ENCODE peak calls at places on chromosomes 1 and 21, in five cellular contexts. S is HFFc6, K is heart left ventricle, G is B cell, T is neural crest cell. P is an unnamed sample.

GRCh38 chr21:29114765-29115164 is 15.7 kb upstream of the MAP3K7CL start:
- DNase-seq in G (no peak), S (peak; percentile 56), T (no peak), K (no peak), P (peak; percentile 72)

GRCh38 chr1:111286912-111287311 is 3.7 kb upstream of the CHIA start:
- DNase-seq in T (no peak), S (no peak), G (no peak), K (no peak), P (no peak)

GRCh38 chr1:41466146-41466545 is 18.3 kb downstream of the EDN2 start:
- DNase-seq in T (no peak), K (no peak), G (no peak), S (no peak), P (no peak)

GRCh38 chr1:168081373-168082007 is 55.2 kb downstream of the GPR161 start:
- DNase-seq in K (peak; percentile 14), T (no peak), S (peak; percentile 91), G (no peak), P (peak; percentile 77)

GRCh38 chr1:44894591-44894990 is 51.5 kb upstream of the PTCH2 start:
- DNase-seq in S (peak; percentile 87), K (no peak), T (no peak), G (no peak), P (peak; percentile 76)

GRCh38 chr1:50610563-50610962 is 187.3 kb upstream of the DMRTA2 start:
- DNase-seq in T (no peak), S (no peak), G (no peak), K (no peak), P (no peak)

GRCh38 chr1:69573911-69574310 is 6.2 kb downstream of the LRRC7 start:
- DNase-seq in T (no peak), G (no peak), K (no peak), S (no peak), P (no peak)

GRCh38 chr1:113073457-113073950 is 506 bp downstream of the LRIG2 start:
- DNase-seq in S (peak; percentile 65), T (no peak), K (peak; percentile 64), G (no peak), P (no peak)

GRCh38 chr1:60922304-60922703 is 160.1 kb upstream of the NFIA start:
- DNase-seq in K (no peak), S (no peak), T (no peak), G (no peak), P (no peak)

GRCh38 chr1:98018074-98018473 is 97.2 kb upstream of the DPYD start:
- DNase-seq in G (no peak), T (no peak), K (no peak), S (no peak), P (no peak)

GRCh38 chr1:32104127-32104526 is 3.7 kb upstream of the KPNA6 start:
- DNase-seq in G (no peak), S (no peak), T (no peak), K (no peak), P (no peak)

GRCh38 chr1:116494351-116494692 is 76.5 kb downstream of the CD58 start:
- DNase-seq in K (no peak), G (no peak), S (no peak), T (peak; percentile 32), P (no peak)

GRCh38 chr1:97630281-97630680 is 290.6 kb downstream of the DPYD start:
- DNase-seq in K (no peak), G (no peak), T (no peak), S (no peak), P (no peak)

GRCh38 chr1:155093938-155094621 is 15.4 kb downstream of the EFNA3 start:
- DNase-seq in K (no peak), T (no peak), S (peak; percentile 45), G (no peak), P (peak; percentile 54)

GRCh38 chr1:101653482-101653946 is 343.2 kb downstream of the OLFM3 start:
- DNase-seq in T (no peak), G (no peak), K (no peak), S (no peak), P (peak; percentile 54)

GRCh38 chr1:23103001-23103879 is 65.4 kb downstream of the LUZP1 start:
- DNase-seq in T (no peak), S (no peak), G (no peak), K (no peak), P (peak; percentile 50)

GRCh38 chr1:235867903-235868469 is 1.3 kb upstream of the LYST start:
- DNase-seq in S (no peak), G (peak; percentile 50), T (no peak), K (no peak), P (no peak)

GRCh38 chr1:16117369-16117768 is 38.5 kb downstream of the EPHA2 start:
- DNase-seq in G (no peak), K (no peak), S (no peak), T (no peak), P (peak; percentile 45)

GRCh38 chr1:244231193-244231571 is 180.1 kb downstream of the ZBTB18 start:
- DNase-seq in G (no peak), S (no peak), K (no peak), T (no peak), P (peak; percentile 48)

GRCh38 chr1:167138703-167139102 is 44.8 kb downstream of the STYXL2 start:
- DNase-seq in T (no peak), G (no peak), S (no peak), K (no peak), P (no peak)

GRCh38 chr1:192251735-192252134 is 65.1 kb upstream of the RGS21 start:
- DNase-seq in G (no peak), S (no peak), K (no peak), T (no peak), P (no peak)

GRCh38 chr1:110250018-110250417 is 39.9 kb downstream of the KCNC4 start:
- DNase-seq in G (no peak), K (no peak), T (no peak), S (no peak), P (no peak)

GRCh38 chr1:150213170-150214098 is 22.5 kb downstream of the ANP32E start:
- DNase-seq in S (no peak), K (peak; percentile 96), G (peak; percentile 91), T (peak; percentile 81), P (peak; percentile 79)

GRCh38 chr1:119254067-119254720 is 113.7 kb upstream of the WARS2 start:
- DNase-seq in G (no peak), K (no peak), T (no peak), S (no peak), P (peak; percentile 89)

GRCh38 chr1:18890704-18891103 is 11.7 kb downstream of the ALDH4A1 start:
- DNase-seq in G (no peak), T (no peak), S (peak; percentile 28), K (no peak), P (no peak)

GRCh38 chr1:95230256-95230655 is 3.8 kb upstream of the RWDD3 start:
- DNase-seq in T (no peak), G (no peak), S (no peak), K (no peak), P (no peak)

GRCh38 chr1:95233737-95234493 is at the start of gene RWDD3:
- DNase-seq in G (peak; percentile 95), T (peak; percentile 92), K (peak; percentile 96), S (peak; percentile 81), P (peak; percentile 89)

GRCh38 chr1:95232646-95233320 is 1.2 kb upstream of the RWDD3 start:
- DNase-seq in S (no peak), G (no peak), K (no peak), T (no peak), P (no peak)

GRCh38 chr1:95230768-95231191 is 3.2 kb upstream of the RWDD3 start:
- DNase-seq in T (no peak), S (no peak), G (no peak), K (no peak), P (no peak)

DNA sequence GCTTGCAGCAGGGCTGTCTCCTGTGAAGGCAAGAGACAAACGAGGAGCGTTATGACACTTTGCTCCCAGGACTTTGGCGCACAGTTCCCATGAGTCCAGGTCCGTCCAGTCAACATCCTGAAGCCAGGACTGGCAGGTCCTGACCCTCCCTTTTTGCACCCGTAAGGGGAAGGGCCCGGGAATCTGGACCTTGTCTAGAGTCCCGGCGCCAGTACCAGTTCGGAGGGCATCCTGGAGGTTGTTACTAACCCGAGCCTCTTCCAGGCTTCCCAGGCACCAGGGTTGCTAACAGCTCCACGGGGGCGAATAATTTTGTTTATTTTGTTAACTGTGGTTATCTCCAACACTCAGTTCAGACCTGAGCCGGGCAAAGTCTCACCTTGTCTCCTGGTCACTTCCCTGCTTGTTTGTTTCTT is 681 bp upstream of the RWDD3 start:
- DNase-seq in T (no peak), S (peak; percentile 10), K (peak; percentile 58), G (no peak), P (no peak)
- TF ChIP-seq CTCF in T (no peak), S (no peak), K (no peak), G (no peak), P (no peak)

GRCh38 chr1:26874896-26875295 is 11.9 kb downstream of the SFN start:
- DNase-seq in G (no peak), K (no peak), T (no peak), S (no peak), P (no peak)
- TF ChIP-seq CTCF in G (no peak), K (no peak), T (no peak), S (no peak), P (no peak)

DNA sequence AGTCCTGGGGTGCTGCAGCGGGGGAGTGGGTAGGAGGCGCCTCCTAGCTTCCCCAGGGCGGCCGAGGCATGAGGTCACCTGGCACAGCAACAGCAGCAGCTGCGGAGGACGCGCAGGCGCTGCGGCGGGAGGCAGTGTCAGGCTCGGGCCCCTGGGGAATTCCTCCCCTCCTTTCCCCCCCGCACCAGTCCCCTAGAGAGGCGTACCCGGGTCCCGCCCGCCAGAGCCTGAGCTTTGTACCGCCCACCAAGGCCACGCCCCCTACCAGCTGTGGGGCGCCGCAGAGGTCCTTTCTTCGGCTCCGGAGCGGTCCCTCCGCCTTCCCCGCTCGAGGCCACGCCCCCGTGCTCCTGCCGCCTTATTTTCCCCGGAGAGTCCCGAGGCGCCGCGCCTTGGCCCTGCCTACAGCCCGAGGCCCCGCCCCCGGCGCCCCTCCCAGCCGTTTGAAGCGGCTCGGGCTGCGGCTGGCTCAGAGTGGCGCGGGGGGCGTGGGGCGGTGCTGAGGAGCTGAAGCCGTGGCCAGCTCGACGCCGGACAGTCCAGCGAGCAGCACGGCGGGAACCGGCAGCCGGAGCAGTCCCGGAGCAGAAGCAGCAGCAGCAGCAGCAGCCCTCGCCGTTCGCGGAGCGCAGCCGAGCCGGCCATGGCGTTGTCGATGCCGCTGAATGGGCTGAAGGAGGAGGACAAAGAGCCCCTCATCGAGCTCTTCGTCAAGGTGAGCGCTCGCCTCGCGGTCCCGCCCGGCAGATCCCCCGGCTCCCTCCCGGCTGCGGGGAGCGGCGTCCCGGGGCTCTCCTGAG is at the start of gene CLIC4:
- DNase-seq in G (peak; percentile 88), T (peak; percentile 100), S (peak; percentile 98), K (peak; percentile 100), P (peak; percentile 100)
- TF ChIP-seq CTCF in G (no peak), T (no peak), S (peak; percentile 70), K (peak; percentile 65), P (peak; percentile 46)

DNA sequence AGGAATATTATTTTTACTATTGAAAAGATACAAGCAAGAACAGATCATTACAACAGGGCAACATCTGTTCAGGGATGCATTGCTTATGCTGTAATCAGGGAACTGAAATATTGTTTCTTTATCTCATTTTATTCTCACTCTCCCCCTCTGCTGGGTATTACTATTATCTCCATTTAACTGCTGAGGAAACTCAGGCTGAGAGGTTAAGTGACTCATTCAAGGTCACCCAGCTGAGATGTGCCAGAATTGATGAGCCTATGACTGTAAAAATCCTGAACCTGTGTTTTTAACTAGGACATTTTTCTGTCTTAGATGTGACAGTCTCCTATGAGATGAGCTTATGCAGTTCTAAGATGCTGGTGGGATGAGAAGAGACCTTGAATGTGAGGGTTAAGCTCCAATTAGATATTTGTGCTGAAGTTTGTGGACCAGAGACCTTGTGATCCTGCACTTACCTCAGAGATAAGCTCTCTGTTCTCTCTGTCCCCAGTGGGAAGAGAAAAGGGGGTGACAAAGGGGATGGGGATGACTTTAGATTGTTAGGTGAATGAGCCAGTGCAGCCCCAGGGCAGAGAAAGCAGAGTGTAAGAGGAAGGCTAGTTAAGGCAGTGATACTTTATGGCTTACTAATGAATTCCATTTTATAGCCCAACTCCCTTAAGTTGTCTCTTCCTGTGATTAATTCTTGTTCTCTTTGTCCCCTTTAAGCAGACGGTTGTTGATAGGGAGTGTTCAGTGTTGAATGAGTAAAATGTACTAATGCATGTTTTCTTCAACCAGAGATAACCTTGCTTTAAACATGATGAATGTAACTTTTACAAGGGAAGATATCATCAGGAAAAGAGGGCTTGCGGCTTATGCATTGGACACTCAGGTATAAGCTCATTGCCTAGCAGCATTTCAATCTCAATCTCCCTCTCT is 111.4 kb downstream of the HLX start:
- DNase-seq in G (no peak), T (no peak), K (no peak), S (peak; percentile 84), P (peak; percentile 29)
- TF ChIP-seq CTCF in G (no peak), T (no peak), K (no peak), S (peak; percentile 68), P (no peak)